ENCODE peak calls at places on chromosomes 1 and 21, in six cellular contexts. J, X, A, C, O and W are unnamed samples.

GRCh38 chr1:234602334-234603220 is 7.4 kb downstream of the IRF2BP2 start:
- DNase-seq in X (no peak), A (peak; percentile 91), C (peak; percentile 52), O (no peak), J (no peak), W (peak; percentile 86)

GRCh38 chr1:226569879-226570547 is 21.4 kb downstream of the STUM start:
- DNase-seq in O (no peak), X (peak; percentile 36), J (no peak), C (no peak), A (no peak), W (no peak)

GRCh38 chr21:37548521-37548981 is 182.0 kb downstream of the DYRK1A start:
- DNase-seq in C (no peak), J (no peak), A (no peak), X (no peak), O (no peak), W (no peak)

GRCh38 chr21:41570791-41571355 is 62.9 kb upstream of the TMPRSS2 start:
- DNase-seq in J (no peak), O (no peak), X (no peak), A (no peak), C (no peak), W (no peak)

GRCh38 chr1:229191066-229191674 is 79.7 kb upstream of the RAB4A start:
- DNase-seq in A (no peak), O (no peak), J (no peak), X (no peak), C (no peak), W (no peak)

GRCh38 chr1:178768423-178768822 is 43.4 kb downstream of the RALGPS2 start:
- DNase-seq in J (no peak), A (no peak), X (no peak), C (no peak), O (no peak), W (no peak)

GRCh38 chr1:10540277-10541005 is 65.7 kb downstream of the PEX14 start:
- DNase-seq in X (no peak), O (no peak), C (no peak), A (peak; percentile 10), J (no peak), W (no peak)

GRCh38 chr1:35931424-35932157 is 686 bp downstream of the AGO3 start:
- DNase-seq in C (peak; percentile 45), J (no peak), A (no peak), O (no peak), X (no peak), W (no peak)

GRCh38 chr1:245290836-245291235 is 136.1 kb downstream of the KIF26B start:
- DNase-seq in A (no peak), J (no peak), O (no peak), C (no peak), X (no peak), W (no peak)

GRCh38 chr1:2803086-2803930 is 1.8 kb upstream of the TTC34 start:
- DNase-seq in C (no peak), O (no peak), J (no peak), A (no peak), X (no peak), W (no peak)

GRCh38 chr1:66940968-66941367 is 16.2 kb downstream of the MIER1 start:
- DNase-seq in J (no peak), X (no peak), C (no peak), A (no peak), O (no peak), W (no peak)

GRCh38 chr1:98030483-98030882 is 109.6 kb upstream of the DPYD start:
- DNase-seq in O (no peak), J (no peak), A (no peak), C (no peak), X (no peak), W (no peak)

GRCh38 chr1:192133350-192133950 is 24.8 kb upstream of the RGS18 start:
- DNase-seq in C (no peak), O (no peak), A (no peak), X (no peak), J (no peak), W (no peak)

GRCh38 chr1:205440476-205441317 is 15.1 kb downstream of the BLACAT1 start:
- DNase-seq in A (no peak), J (peak; percentile 28), O (peak; percentile 52), C (peak; percentile 65), X (no peak), W (no peak)